ENCODE peak calls at places on chromosomes 7 and 10, in ten cellular contexts. O is Calu3; W is GM13976; G is PC-3; V is dorsolateral prefrontal cortex; I is AG04450; B is CD4-positive, alpha-beta T cell; L is prostate gland; Y is uterus; U is GM23338. F is an unnamed sample.

GRCh38 chr10:67666416-67667043 is 29.5 kb downstream of the CTNNA3 start:
- DNase-seq in L (no peak), B (no peak), V (no peak), U (peak; percentile 50), W (peak; percentile 23), Y (no peak), G (peak; percentile 84), O (no peak), I (no peak), F (no peak)

GRCh38 chr7:85750454-85750949 is 563.6 kb upstream of the SEMA3D start:
- DNase-seq in W (peak; percentile 41), V (no peak), Y (no peak), O (peak; percentile 34), G (peak; percentile 84), I (no peak), U (peak; percentile 87), L (no peak), B (no peak), F (no peak)

GRCh38 chr7:136938476-136938875 is 70.0 kb downstream of the CHRM2 start:
- DNase-seq in O (no peak), Y (no peak), I (no peak), G (no peak), U (no peak), B (no peak), L (no peak), W (no peak), V (no peak), F (peak; percentile 91)

GRCh38 chr7:99374121-99375064 is at the start of gene ARPC1B:
- DNase-seq in U (peak; percentile 87), B (peak; percentile 79), I (no peak), Y (peak; percentile 69), W (peak; percentile 99), V (no peak), O (peak; percentile 70), L (peak; percentile 49), G (peak; percentile 68), F (no peak)

GRCh38 chr10:24759706-24760105 is 36.0 kb upstream of the ARHGAP21 start:
- DNase-seq in O (no peak), I (no peak), V (no peak), U (no peak), G (no peak), Y (no peak), W (no peak), L (no peak), B (no peak), F (no peak)

GRCh38 chr10:115762029-115762428 is 511.0 kb downstream of the GFRA1 start:
- DNase-seq in W (no peak), U (no peak), B (no peak), I (no peak), G (no peak), Y (peak; percentile 12), V (no peak), L (no peak), O (no peak), F (no peak)

GRCh38 chr10:93554760-93555432 is 11.6 kb upstream of the FFAR4 start:
- DNase-seq in O (peak; percentile 81), G (peak; percentile 77), I (no peak), U (peak; percentile 93), B (peak; percentile 15), V (peak; percentile 44), Y (no peak), L (peak; percentile 68), W (peak; percentile 75), F (no peak)

GRCh38 chr7:120793213-120793936 is 64.6 kb downstream of the TSPAN12 start:
- DNase-seq in Y (no peak), O (no peak), W (no peak), B (no peak), G (no peak), V (no peak), U (no peak), I (no peak), L (no peak), F (no peak)

GRCh38 chr7:72430531-72430930 is 18.4 kb upstream of the CALN1 start:
- DNase-seq in Y (no peak), L (no peak), V (no peak), U (peak; percentile 78), O (no peak), I (no peak), G (no peak), B (no peak), W (no peak), F (no peak)

GRCh38 chr7:127620406-127621233 is 2.7 kb upstream of the PAX4 start:
- DNase-seq in I (no peak), W (no peak), L (no peak), V (no peak), B (no peak), Y (no peak), U (peak; percentile 80), G (no peak), O (no peak), F (no peak)
- TF ChIP-seq CTCF in I (no peak), W (no peak), L (no peak), V (no peak), B (no peak), Y (no peak), U (no peak), G (no peak), O (no peak), F (no peak)

DNA sequence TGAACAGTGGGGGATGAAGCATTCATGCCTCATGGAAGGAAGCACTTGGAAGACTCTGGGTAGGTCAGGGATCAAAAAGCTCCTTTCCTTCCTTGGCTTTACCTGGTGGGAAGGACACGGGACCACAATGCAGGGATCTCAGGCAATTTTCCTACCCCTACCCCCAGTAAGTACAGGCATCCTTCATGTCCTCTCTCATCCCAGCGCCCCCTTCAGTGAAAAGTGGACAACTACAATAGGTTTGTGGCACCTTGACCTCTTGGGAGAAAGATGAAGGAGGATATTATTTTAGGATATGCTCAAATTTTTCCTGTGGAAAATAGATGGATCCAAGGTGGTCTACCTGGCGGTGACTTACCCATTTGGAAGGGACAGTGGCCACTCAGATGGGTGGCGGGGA is 16.5 kb downstream of the AFAP1L2 start:
- DNase-seq in W (no peak), B (no peak), U (peak; percentile 65), O (no peak), V (no peak), Y (no peak), L (no peak), G (no peak), I (no peak), F (no peak)
- TF ChIP-seq CTCF in W (no peak), B (no peak), U (peak; percentile 71), O (no peak), V (no peak), Y (no peak), L (no peak), G (peak; percentile 14), I (no peak), F (no peak)

DNA sequence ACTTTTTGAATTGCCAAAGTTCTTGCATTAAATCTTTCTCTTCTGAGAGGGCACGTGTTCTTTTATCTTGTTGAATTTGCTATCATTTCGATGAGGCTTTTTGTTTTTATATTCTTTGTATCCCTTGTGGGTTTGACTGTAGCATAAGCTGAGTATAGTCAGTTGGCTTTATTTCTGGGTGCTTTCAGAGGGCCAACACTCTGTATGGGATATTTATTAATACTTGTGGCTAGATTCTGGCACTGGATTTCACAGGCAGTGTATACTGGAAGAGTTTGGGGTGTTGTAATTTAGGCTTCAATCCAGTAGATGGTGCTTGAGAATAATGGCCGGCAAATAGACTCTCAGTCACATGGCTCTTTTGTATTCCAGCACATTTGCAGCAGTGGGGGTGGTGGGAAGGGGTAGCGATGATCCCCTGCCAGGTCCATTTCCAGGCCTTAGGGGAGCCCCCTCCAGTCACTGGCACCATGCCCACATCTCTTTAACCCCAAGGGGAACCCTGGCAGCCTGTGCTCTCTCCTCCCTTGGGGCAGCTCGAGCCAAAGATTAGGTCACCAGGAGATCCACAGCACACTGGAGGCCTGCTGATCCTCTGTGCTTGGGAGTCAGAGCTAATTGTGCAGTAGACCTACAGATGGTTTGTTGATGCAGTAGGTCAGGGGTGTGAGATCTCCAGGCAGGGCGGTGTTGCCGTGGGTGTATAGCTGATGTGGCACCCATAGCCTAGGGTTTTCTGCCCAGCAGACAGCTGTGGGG is 81.7 kb downstream of the PTPN20 start:
- DNase-seq in G (peak; percentile 44), U (peak; percentile 68), V (peak; percentile 26), W (no peak), Y (peak; percentile 34), B (no peak), I (no peak), O (no peak), L (no peak), F (no peak)
- TF ChIP-seq CTCF in G (peak; percentile 59), U (peak; percentile 52), V (peak; percentile 43), W (peak; percentile 10), Y (no peak), B (no peak), I (peak; percentile 65), O (peak; percentile 42), L (no peak), F (peak; percentile 70)

DNA sequence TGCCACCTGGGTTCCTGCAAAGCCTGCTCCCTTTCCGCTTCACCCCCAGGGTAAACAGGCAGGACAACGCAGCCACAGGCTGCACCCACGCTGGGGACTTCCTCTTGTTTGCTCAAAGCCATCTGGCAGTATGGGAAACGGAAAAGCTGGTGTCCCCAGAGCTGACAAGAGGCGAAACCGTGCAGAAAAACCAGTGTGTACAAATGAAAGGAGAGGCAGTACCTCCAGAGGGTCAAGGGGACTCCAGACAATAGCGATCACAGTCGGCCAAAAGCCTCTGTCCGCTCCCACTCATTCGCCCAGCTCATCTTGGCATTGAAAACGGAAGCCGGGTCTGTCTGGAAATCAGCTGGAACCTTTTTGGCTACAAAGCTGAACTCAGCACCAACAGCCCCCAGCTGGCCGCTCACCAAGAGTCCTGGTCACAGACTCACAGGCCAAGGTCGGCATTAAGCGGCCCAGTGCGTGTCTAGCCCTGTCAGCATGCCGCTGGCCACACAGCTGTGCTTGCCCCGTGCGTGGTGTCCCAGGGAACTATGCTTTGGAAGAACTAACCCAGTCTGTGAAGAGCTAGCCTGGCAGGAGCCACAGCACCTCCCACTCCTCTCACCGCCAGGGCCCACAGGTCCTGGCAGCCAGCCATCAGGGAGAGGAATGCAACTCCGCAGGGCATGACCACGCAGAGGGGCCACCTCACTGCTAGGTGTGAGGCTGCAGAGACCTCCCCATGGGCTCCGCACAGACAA is 10.4 kb downstream of the TNS3 start:
- DNase-seq in B (no peak), Y (peak; percentile 71), L (no peak), I (peak; percentile 67), U (no peak), G (peak; percentile 84), W (no peak), O (peak; percentile 84), V (no peak), F (no peak)
- TF ChIP-seq CTCF in B (no peak), Y (no peak), L (no peak), I (peak; percentile 16), U (no peak), G (no peak), W (no peak), O (no peak), V (no peak), F (peak; percentile 15)

GRCh38 chr10:29243750-29244149 is 45.1 kb upstream of the LYZL1 start:
- DNase-seq in W (no peak), O (peak; percentile 32), B (no peak), Y (no peak), V (no peak), I (no peak), G (peak; percentile 16), U (peak; percentile 68), L (no peak), F (no peak)
- TF ChIP-seq CTCF in W (no peak), O (peak; percentile 26), B (no peak), Y (no peak), V (no peak), I (peak; percentile 47), G (peak; percentile 51), U (peak; percentile 65), L (no peak), F (peak; percentile 56)